ENCODE peak calls at places on chromosomes 1 and 21, in four cellular contexts. U is tibial nerve, X is heart right ventricle, O is H1. M is an unnamed sample.

GRCh38 chr1:70034403-70034802 is 171.0 kb downstream of the LRRC40 start:
- DNase-seq in U (no peak), X (no peak), O (no peak), M (no peak)

GRCh38 chr1:199821029-199821779 is 206.3 kb upstream of the NR5A2 start:
- DNase-seq in U (no peak), O (no peak), X (no peak), M (no peak)

GRCh38 chr1:36874271-36875017 is 159.9 kb downstream of the GRIK3 start:
- DNase-seq in X (no peak), U (no peak), O (no peak), M (no peak)

GRCh38 chr1:64172458-64172983 is 30.9 kb upstream of the UBE2U start:
- DNase-seq in U (no peak), O (no peak), X (no peak), M (no peak)

GRCh38 chr1:38273405-38273804 is 226.8 kb upstream of the POU3F1 start:
- DNase-seq in X (no peak), U (no peak), O (no peak), M (no peak)

GRCh38 chr1:16631248-16632043 is 18.1 kb upstream of the NBPF1 start:
- DNase-seq in O (peak), X (peak), U (peak), M (no peak)

GRCh38 chr1:1775364-1776226 is 2.7 kb downstream of the NADK start:
- DNase-seq in U (no peak), X (no peak), O (no peak), M (no peak)

GRCh38 chr1:61124078-61124477 is 41.7 kb downstream of the NFIA start:
- DNase-seq in X (no peak), O (no peak), U (no peak), M (no peak)

GRCh38 chr1:59986736-59987310 is 60.2 kb upstream of the CYP2J2 start:
- DNase-seq in O (no peak), X (no peak), U (no peak), M (no peak)

GRCh38 chr1:36711480-36711879 is 228.8 kb upstream of the CSF3R start:
- DNase-seq in O (no peak), U (no peak), X (no peak), M (no peak)

GRCh38 chr1:157515709-157516108 is 36.6 kb downstream of the FCRL5 start:
- DNase-seq in U (no peak), X (no peak), O (no peak), M (no peak)

GRCh38 chr1:209886219-209886536 is 51.8 kb upstream of the SYT14 start:
- DNase-seq in X (no peak), O (no peak), U (no peak), M (no peak)
- TF ChIP-seq CTCF in X (no peak), O (no peak), U (no peak), M (no peak)

GRCh38 chr1:65985393-65986066 is 192.8 kb downstream of the PDE4B start:
- DNase-seq in O (no peak), U (no peak), X (no peak), M (no peak)
- TF ChIP-seq CTCF in O (no peak), U (no peak), X (no peak), M (no peak)

DNA sequence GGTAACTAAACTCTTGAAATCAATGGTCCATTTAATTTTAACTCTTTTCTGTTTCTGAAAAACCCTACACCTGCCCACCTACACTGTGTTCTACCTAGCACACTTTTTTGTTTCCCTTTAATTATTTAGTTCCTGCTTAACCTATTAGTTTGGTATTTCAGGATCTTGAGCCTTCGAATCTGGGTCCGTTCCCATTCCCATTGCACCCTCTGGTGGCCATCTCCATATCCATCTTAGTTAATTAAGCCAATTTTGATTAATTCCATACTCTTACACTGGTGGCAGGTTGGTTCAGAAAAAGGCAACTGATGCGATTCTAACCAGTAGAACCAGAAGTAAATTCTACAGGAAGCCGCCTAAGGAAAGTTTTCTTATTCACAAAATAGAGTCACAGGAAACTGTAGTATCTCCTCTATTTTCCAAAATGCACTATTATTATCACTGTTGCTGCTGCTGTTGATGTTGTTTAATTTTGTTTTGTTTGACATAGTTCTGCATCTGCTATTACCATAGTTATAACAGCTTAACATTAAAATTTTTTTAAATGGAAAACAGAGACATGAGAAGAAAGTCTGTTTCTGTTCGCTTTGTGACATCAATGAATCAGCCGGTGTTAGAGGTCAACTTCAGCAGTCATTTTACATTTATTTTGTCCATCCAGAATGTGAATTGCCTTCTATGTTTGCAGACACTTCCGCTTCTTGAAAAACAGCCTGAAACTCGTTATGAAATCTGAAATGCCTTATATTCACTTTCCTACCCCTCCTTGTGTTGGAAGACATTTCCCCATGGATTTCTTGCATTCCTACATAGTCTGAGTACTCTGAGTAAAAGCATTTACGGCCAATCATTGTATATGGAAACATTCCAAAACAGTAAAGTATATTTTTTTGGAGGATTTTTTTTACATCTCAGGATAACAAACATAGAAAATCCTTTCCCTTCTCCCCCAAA is 115.5 kb upstream of the NCAM2 start:
- DNase-seq in U (no peak), X (no peak), O (peak), M (no peak)
- TF ChIP-seq CTCF in U (peak), X (peak), O (no peak), M (no peak)

DNA sequence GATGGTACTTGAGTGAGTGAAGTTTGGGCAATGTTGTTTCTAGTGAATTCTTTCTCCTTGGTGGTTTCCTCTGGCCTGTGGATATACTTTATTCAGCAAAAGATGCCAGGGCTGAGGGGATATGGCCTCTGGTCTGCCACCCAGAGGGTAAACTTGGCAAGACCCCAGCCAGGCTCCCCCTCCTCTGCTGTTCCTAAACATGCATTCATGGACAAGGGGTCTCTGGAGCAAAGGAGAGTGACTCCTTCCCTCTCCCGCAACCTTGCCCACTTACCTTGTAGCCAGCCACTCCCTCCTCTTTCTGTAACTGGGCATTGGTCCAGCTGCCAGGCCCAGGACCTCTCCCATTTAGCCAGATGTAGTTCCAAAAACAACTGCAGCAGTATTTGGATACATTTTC is 43.8 kb downstream of the RUNX3 start:
- DNase-seq in O (peak), U (no peak), X (no peak), M (no peak)
- TF ChIP-seq CTCF in O (no peak), U (no peak), X (no peak), M (no peak)

DNA sequence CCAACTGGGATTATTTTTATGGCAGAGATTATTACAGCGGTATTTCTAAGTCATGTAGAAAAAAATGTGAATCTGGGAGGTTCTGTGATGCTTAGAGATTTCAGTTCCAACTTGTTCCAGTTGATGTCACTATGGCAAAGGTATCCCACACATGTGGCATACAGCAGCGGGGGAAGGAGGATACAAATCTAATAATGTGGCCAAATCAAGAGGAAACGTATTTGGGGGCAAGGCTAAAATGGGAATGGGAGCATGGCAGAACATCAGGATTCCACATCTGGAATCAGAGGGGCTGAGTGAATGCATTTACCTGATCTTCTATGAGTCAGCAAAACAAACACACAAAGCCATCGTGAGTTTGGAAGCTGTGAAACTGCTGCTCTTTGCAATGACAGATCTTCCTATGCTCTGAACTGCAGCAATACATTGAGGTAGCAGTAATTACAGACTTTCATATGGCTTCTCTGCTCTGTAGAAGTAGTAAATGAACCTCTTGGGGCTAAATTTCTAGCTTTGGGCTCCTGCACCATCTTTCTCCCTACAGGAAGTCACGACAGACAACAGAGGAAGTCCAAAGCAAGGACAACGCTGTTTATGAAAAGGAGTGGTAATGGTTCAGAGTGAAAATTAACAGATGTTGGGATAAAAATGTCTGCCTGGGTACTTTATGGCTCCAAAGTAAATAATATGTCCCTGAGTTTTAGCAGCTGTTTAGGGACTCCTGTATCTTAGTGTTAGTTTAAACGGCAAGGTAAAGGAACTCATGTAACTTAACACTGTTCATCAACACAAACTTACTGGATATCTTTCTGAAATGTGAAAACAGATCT is 55.6 kb downstream of the GABPA start:
- DNase-seq in X (no peak), O (no peak), U (no peak), M (no peak)
- TF ChIP-seq CTCF in X (peak), O (no peak), U (no peak), M (no peak)

GRCh38 chr1:9059944-9060744 is 9.3 kb downstream of the SLC2A5 start:
- DNase-seq in U (no peak), O (no peak), X (no peak), M (no peak)
- TF ChIP-seq CTCF in U (no peak), O (no peak), X (no peak), M (no peak)

GRCh38 chr1:20701446-20701845 is 16.4 kb downstream of the KIF17 start:
- DNase-seq in U (no peak), X (no peak), O (no peak), M (no peak)

GRCh38 chr1:20700636-20701215 is 17.1 kb downstream of the KIF17 start:
- DNase-seq in U (no peak), X (no peak), O (no peak), M (no peak)

GRCh38 chr1:20701847-20702246 is 16.0 kb downstream of the KIF17 start:
- DNase-seq in U (no peak), X (no peak), O (no peak), M (no peak)

GRCh38 chr1:20703124-20703756 is 14.6 kb downstream of the KIF17 start:
- DNase-seq in U (no peak), O (no peak), X (no peak), M (no peak)

DNA sequence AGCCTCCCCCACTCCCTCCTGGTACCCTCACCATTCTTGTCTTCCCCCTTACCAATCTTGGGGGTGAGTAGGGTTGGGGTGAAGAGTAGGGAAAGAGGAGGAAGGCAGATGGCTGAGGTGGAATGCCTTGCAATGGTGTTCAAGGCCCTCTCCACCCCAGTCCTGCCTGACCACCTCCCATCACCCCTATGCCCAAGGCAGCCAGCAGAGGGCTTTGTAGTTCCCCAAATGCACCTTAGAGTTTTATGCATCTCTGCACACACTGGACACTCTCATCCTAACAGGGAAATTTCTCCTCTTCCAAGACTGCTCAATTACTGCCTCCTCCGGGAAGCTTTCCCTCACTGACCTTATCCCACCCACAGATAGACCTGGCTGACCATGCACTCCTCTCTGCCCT is 15.4 kb downstream of the KIF17 start:
- DNase-seq in U (no peak), O (no peak), X (no peak), M (no peak)
- TF ChIP-seq CTCF in U (no peak), O (peak), X (no peak), M (no peak)

GRCh38 chr1:40307186-40307585 is 9.9 kb downstream of the COL9A2 start:
- DNase-seq in X (no peak), O (no peak), U (no peak), M (no peak)

GRCh38 chr1:40303790-40304189 is 13.3 kb downstream of the COL9A2 start:
- DNase-seq in U (no peak), X (no peak), O (no peak), M (peak)

GRCh38 chr1:40305871-40306270 is 11.2 kb downstream of the COL9A2 start:
- DNase-seq in U (no peak), O (no peak), X (no peak), M (peak)

GRCh38 chr1:40306296-40306695 is 10.8 kb downstream of the COL9A2 start:
- DNase-seq in X (no peak), O (no peak), U (no peak), M (no peak)

GRCh38 chr1:40305451-40305850 is 11.6 kb downstream of the COL9A2 start:
- DNase-seq in X (no peak), O (no peak), U (no peak), M (no peak)
- TF ChIP-seq CTCF in X (peak), O (peak), U (no peak), M (no peak)

GRCh38 chr1:101187287-101187686 is 49.5 kb upstream of the S1PR1 start:
- DNase-seq in U (no peak), X (no peak), O (no peak), M (no peak)
- TF ChIP-seq CTCF in U (no peak), X (no peak), O (no peak), M (no peak)

GRCh38 chr1:30340934-30341333 is 382.5 kb downstream of the MATN1 start:
- DNase-seq in U (no peak), X (no peak), O (no peak), M (no peak)
- TF ChIP-seq CTCF in U (no peak), X (no peak), O (no peak), M (no peak)